ENCODE peak calls at places on chromosome 18, in six cellular contexts. E is hypothalamus; T is HFFc6; W is stimulated activated CD8-positive, alpha-beta memory T cell treated with anti-CD3 and anti-CD28 coated beads, Interleukin-4, amount 100 ng/mL, for 4 hours; A is GF-D8; O is mammary epithelial cell. V is an unnamed sample.

GRCh38 chr18:10301831-10302483 is 152.5 kb upstream of the APCDD1 start:
- DNase-seq in E (no peak), W (no peak), T (no peak), A (no peak), O (no peak), V (no peak)

GRCh38 chr18:58666176-58666575 is 5.1 kb upstream of the MALT1 start:
- DNase-seq in A (no peak), O (no peak), W (no peak), T (no peak), E (no peak), V (no peak)

GRCh38 chr18:24941164-24941951 is 410.6 kb downstream of the ZNF521 start:
- DNase-seq in E (no peak), O (no peak), W (no peak), A (no peak), T (no peak), V (no peak)

GRCh38 chr18:58176915-58177717 is 133.1 kb downstream of the NEDD4L start:
- DNase-seq in O (peak), E (no peak), T (peak), W (no peak), A (no peak), V (no peak)

GRCh38 chr18:24112874-24113615 is 25.8 kb upstream of the CABYR start:
- DNase-seq in W (no peak), O (peak), T (peak), A (no peak), E (no peak), V (no peak)

GRCh38 chr18:68428026-68428425 is 286.9 kb downstream of the TMX3 start:
- DNase-seq in A (no peak), E (no peak), W (no peak), O (peak), T (peak), V (no peak)

GRCh38 chr18:24296273-24296672 is 101.4 kb downstream of the OSBPL1A start:
- DNase-seq in A (peak), E (no peak), T (no peak), O (no peak), W (no peak), V (no peak)

GRCh38 chr18:25126751-25127150 is 225.2 kb downstream of the ZNF521 start:
- DNase-seq in T (no peak), O (no peak), A (no peak), E (no peak), W (no peak), V (no peak)

GRCh38 chr18:32717151-32717550 is 55.7 kb downstream of the KLHL14 start:
- DNase-seq in W (no peak), O (no peak), E (no peak), A (no peak), T (no peak), V (no peak)

GRCh38 chr18:6355789-6356589 is 58.7 kb downstream of the L3MBTL4 start:
- DNase-seq in W (no peak), E (no peak), O (peak), A (no peak), T (no peak), V (no peak)

GRCh38 chr18:58177886-58178470 is 134.0 kb downstream of the NEDD4L start:
- DNase-seq in W (no peak), E (no peak), O (no peak), A (no peak), T (no peak), V (no peak)

GRCh38 chr18:3261393-3262233 is at the start of gene MYL12B:
- DNase-seq in E (peak), A (peak), O (peak), W (peak), T (peak), V (peak)

GRCh38 chr18:47797126-47797525 is 133.3 kb downstream of the SMAD2 start:
- DNase-seq in T (no peak), W (no peak), E (no peak), O (no peak), A (no peak), V (no peak)

GRCh38 chr18:27315001-27315400 is 129.9 kb upstream of the CHST9 start:
- DNase-seq in A (no peak), O (peak), T (no peak), E (no peak), W (no peak), V (no peak)

GRCh38 chr18:68797901-68798300 is at the start of gene CCDC102B:
- DNase-seq in T (peak), E (no peak), O (no peak), A (no peak), W (no peak), V (no peak)

GRCh38 chr18:69705987-69706386 is 241.7 kb downstream of the CD226 start:
- DNase-seq in W (no peak), A (no peak), E (no peak), O (no peak), T (no peak), V (no peak)

GRCh38 chr18:32920796-32921787 is 148.3 kb upstream of the KLHL14 start:
- DNase-seq in O (peak), A (no peak), W (no peak), E (no peak), T (peak), V (no peak)

GRCh38 chr18:58721586-58722160 is 50.4 kb downstream of the MALT1 start:
- DNase-seq in W (peak), A (no peak), T (no peak), O (no peak), E (no peak), V (no peak)

GRCh38 chr18:50879302-50880107 is 587 bp downstream of the ME2 start:
- DNase-seq in O (peak), T (peak), E (peak), W (peak), A (peak), V (no peak)

GRCh38 chr18:43265465-43265864 is 11.8 kb downstream of the SYT4 start:
- DNase-seq in A (no peak), T (no peak), O (no peak), W (no peak), E (no peak), V (no peak)

GRCh38 chr18:39414009-39414700 is 1848.6 kb upstream of the CELF4 start:
- DNase-seq in W (no peak), O (peak), T (peak), E (no peak), A (no peak), V (no peak)

GRCh38 chr18:79518028-79518682 is 122.4 kb downstream of the NFATC1 start:
- DNase-seq in O (no peak), A (no peak), W (no peak), T (no peak), E (no peak), V (no peak)

GRCh38 chr18:57925706-57926105 is 118.3 kb upstream of the NEDD4L start:
- DNase-seq in T (peak), O (peak), W (no peak), A (no peak), E (no peak), V (no peak)